ENCODE peak calls at places on chromosomes 16 and 17, in eight cellular contexts. One of them, this sample, is unnamed.

GRCh38 chr17:75875940-75876189 is 2.5 kb downstream of the TRIM47 start:
- DNase-seq in GM23338: no peak
- DNase-seq in bronchial epithelial cell: no peak
- DNase-seq in spleen: no peak
- DNase-seq in endothelial cell: no peak
- DNase-seq in IMR-90: no peak
- DNase-seq in dorsolateral prefrontal cortex: peak
- DNase-seq in glutamatergic neuron: no peak
- DNase-seq in this sample: no peak

GRCh38 chr16:82241469-82242052 is 71.5 kb upstream of the MPHOSPH6 start:
- DNase-seq in bronchial epithelial cell: no peak
- DNase-seq in IMR-90: no peak
- DNase-seq in GM23338: peak
- DNase-seq in spleen: no peak
- DNase-seq in endothelial cell: no peak
- DNase-seq in glutamatergic neuron: no peak
- DNase-seq in dorsolateral prefrontal cortex: no peak
- DNase-seq in this sample: no peak

GRCh38 chr16:70750893-70751467 is 50.0 kb downstream of the VAC14 start:
- DNase-seq in IMR-90: peak
- DNase-seq in spleen: no peak
- DNase-seq in dorsolateral prefrontal cortex: no peak
- DNase-seq in glutamatergic neuron: no peak
- DNase-seq in endothelial cell: peak
- DNase-seq in GM23338: no peak
- DNase-seq in bronchial epithelial cell: no peak
- DNase-seq in this sample: no peak

GRCh38 chr17:44267165-44267455 is 825 bp downstream of the SLC4A1 start:
- DNase-seq in GM23338: no peak
- DNase-seq in bronchial epithelial cell: no peak
- DNase-seq in IMR-90: no peak
- DNase-seq in glutamatergic neuron: no peak
- DNase-seq in spleen: no peak
- DNase-seq in endothelial cell: no peak
- DNase-seq in dorsolateral prefrontal cortex: no peak
- DNase-seq in this sample: no peak

GRCh38 chr17:76370261-76370993 is 14.0 kb upstream of the SPHK1 start:
- DNase-seq in GM23338: peak
- DNase-seq in IMR-90: peak
- DNase-seq in bronchial epithelial cell: peak
- DNase-seq in spleen: no peak
- DNase-seq in glutamatergic neuron: no peak
- DNase-seq in dorsolateral prefrontal cortex: peak
- DNase-seq in endothelial cell: no peak
- DNase-seq in this sample: no peak

GRCh38 chr17:62052765-62053338 is 12.2 kb downstream of the MED13 start:
- DNase-seq in dorsolateral prefrontal cortex: no peak
- DNase-seq in endothelial cell: no peak
- DNase-seq in GM23338: no peak
- DNase-seq in bronchial epithelial cell: no peak
- DNase-seq in IMR-90: no peak
- DNase-seq in spleen: no peak
- DNase-seq in glutamatergic neuron: no peak
- DNase-seq in this sample: no peak

GRCh38 chr17:77209330-77209748 is 68.6 kb downstream of the SEC14L1 start:
- DNase-seq in glutamatergic neuron: no peak
- DNase-seq in bronchial epithelial cell: no peak
- DNase-seq in dorsolateral prefrontal cortex: no peak
- DNase-seq in endothelial cell: no peak
- DNase-seq in IMR-90: no peak
- DNase-seq in spleen: no peak
- DNase-seq in GM23338: no peak
- DNase-seq in this sample: peak

GRCh38 chr17:69609495-69610315 is 195.2 kb downstream of the MAP2K6 start:
- DNase-seq in dorsolateral prefrontal cortex: no peak
- DNase-seq in GM23338: peak
- DNase-seq in IMR-90: peak
- DNase-seq in bronchial epithelial cell: peak
- DNase-seq in endothelial cell: peak
- DNase-seq in spleen: no peak
- DNase-seq in glutamatergic neuron: peak
- DNase-seq in this sample: no peak

GRCh38 chr16:49602201-49603041 is 228.8 kb downstream of the C16orf78 start:
- DNase-seq in bronchial epithelial cell: no peak
- DNase-seq in IMR-90: no peak
- DNase-seq in endothelial cell: no peak
- DNase-seq in GM23338: no peak
- DNase-seq in dorsolateral prefrontal cortex: no peak
- DNase-seq in spleen: peak
- DNase-seq in glutamatergic neuron: no peak
- DNase-seq in this sample: peak

GRCh38 chr16:11080327-11080967 is 136.1 kb downstream of the CLEC16A start:
- DNase-seq in IMR-90: no peak
- DNase-seq in GM23338: no peak
- DNase-seq in glutamatergic neuron: no peak
- DNase-seq in dorsolateral prefrontal cortex: no peak
- DNase-seq in bronchial epithelial cell: no peak
- DNase-seq in spleen: no peak
- DNase-seq in endothelial cell: no peak
- DNase-seq in this sample: no peak

GRCh38 chr17:2222901-2223616 is 80.5 kb downstream of the SMG6 start:
- DNase-seq in GM23338: no peak
- DNase-seq in bronchial epithelial cell: peak
- DNase-seq in spleen: no peak
- DNase-seq in endothelial cell: no peak
- DNase-seq in glutamatergic neuron: peak
- DNase-seq in dorsolateral prefrontal cortex: no peak
- DNase-seq in IMR-90: peak
- DNase-seq in this sample: no peak

GRCh38 chr16:81000873-81001272 is 5.8 kb downstream of the CMC2 start:
- DNase-seq in bronchial epithelial cell: no peak
- DNase-seq in spleen: no peak
- DNase-seq in IMR-90: no peak
- DNase-seq in endothelial cell: no peak
- DNase-seq in glutamatergic neuron: no peak
- DNase-seq in dorsolateral prefrontal cortex: no peak
- DNase-seq in GM23338: no peak
- DNase-seq in this sample: no peak

GRCh38 chr17:42670199-42670924 is 6.4 kb downstream of the PLEKHH3 start:
- DNase-seq in dorsolateral prefrontal cortex: no peak
- DNase-seq in IMR-90: no peak
- DNase-seq in bronchial epithelial cell: no peak
- DNase-seq in GM23338: peak
- DNase-seq in endothelial cell: no peak
- DNase-seq in spleen: peak
- DNase-seq in glutamatergic neuron: peak
- DNase-seq in this sample: no peak

GRCh38 chr17:44568311-44568710 is 11.0 kb downstream of the FZD2 start:
- DNase-seq in endothelial cell: no peak
- DNase-seq in GM23338: no peak
- DNase-seq in glutamatergic neuron: no peak
- DNase-seq in IMR-90: no peak
- DNase-seq in spleen: no peak
- DNase-seq in bronchial epithelial cell: no peak
- DNase-seq in dorsolateral prefrontal cortex: no peak
- DNase-seq in this sample: no peak

GRCh38 chr16:85302018-85302847 is 190.0 kb upstream of the CIBAR2 start:
- DNase-seq in dorsolateral prefrontal cortex: no peak
- DNase-seq in endothelial cell: no peak
- DNase-seq in GM23338: no peak
- DNase-seq in IMR-90: peak
- DNase-seq in bronchial epithelial cell: peak
- DNase-seq in glutamatergic neuron: no peak
- DNase-seq in spleen: no peak
- DNase-seq in this sample: no peak

GRCh38 chr17:78557598-78558039 is 19.6 kb downstream of the DNAH17 start:
- DNase-seq in glutamatergic neuron: no peak
- DNase-seq in GM23338: no peak
- DNase-seq in IMR-90: peak
- DNase-seq in spleen: no peak
- DNase-seq in bronchial epithelial cell: peak
- DNase-seq in dorsolateral prefrontal cortex: no peak
- DNase-seq in endothelial cell: no peak
- DNase-seq in this sample: no peak

GRCh38 chr17:31512104-31512740 is 120.7 kb downstream of the RAB11FIP4 start:
- DNase-seq in IMR-90: no peak
- DNase-seq in bronchial epithelial cell: no peak
- DNase-seq in glutamatergic neuron: peak
- DNase-seq in dorsolateral prefrontal cortex: no peak
- DNase-seq in spleen: peak
- DNase-seq in GM23338: no peak
- DNase-seq in endothelial cell: no peak
- DNase-seq in this sample: no peak

GRCh38 chr16:27199747-27200146 is 3.6 kb upstream of the KDM8 start:
- DNase-seq in bronchial epithelial cell: no peak
- DNase-seq in endothelial cell: no peak
- DNase-seq in glutamatergic neuron: no peak
- DNase-seq in spleen: peak
- DNase-seq in dorsolateral prefrontal cortex: no peak
- DNase-seq in IMR-90: no peak
- DNase-seq in GM23338: no peak
- DNase-seq in this sample: no peak

GRCh38 chr17:3915642-3916012 is 638 bp downstream of the P2RX1 start:
- DNase-seq in GM23338: no peak
- DNase-seq in IMR-90: no peak
- DNase-seq in spleen: no peak
- DNase-seq in bronchial epithelial cell: no peak
- DNase-seq in glutamatergic neuron: no peak
- DNase-seq in endothelial cell: no peak
- DNase-seq in dorsolateral prefrontal cortex: no peak
- DNase-seq in this sample: no peak

GRCh38 chr17:8366231-8366630 is 10.3 kb downstream of the KRABD2 start:
- DNase-seq in IMR-90: peak
- DNase-seq in GM23338: no peak
- DNase-seq in dorsolateral prefrontal cortex: no peak
- DNase-seq in endothelial cell: no peak
- DNase-seq in spleen: no peak
- DNase-seq in glutamatergic neuron: no peak
- DNase-seq in bronchial epithelial cell: peak
- DNase-seq in this sample: no peak

GRCh38 chr17:29959658-29960337 is 18.4 kb downstream of the EFCAB5 start:
- DNase-seq in dorsolateral prefrontal cortex: no peak
- DNase-seq in IMR-90: peak
- DNase-seq in GM23338: no peak
- DNase-seq in bronchial epithelial cell: no peak
- DNase-seq in glutamatergic neuron: no peak
- DNase-seq in endothelial cell: no peak
- DNase-seq in spleen: no peak
- DNase-seq in this sample: no peak

GRCh38 chr17:81976332-81977210 is 858 bp upstream of the ASPSCR1 start:
- DNase-seq in bronchial epithelial cell: peak
- DNase-seq in endothelial cell: no peak
- DNase-seq in glutamatergic neuron: no peak
- DNase-seq in IMR-90: no peak
- DNase-seq in dorsolateral prefrontal cortex: no peak
- DNase-seq in spleen: peak
- DNase-seq in GM23338: peak
- DNase-seq in this sample: peak

GRCh38 chr16:67884-68789 is 4.3 kb downstream of the RHBDF1 start:
- DNase-seq in spleen: peak
- DNase-seq in IMR-90: peak
- DNase-seq in glutamatergic neuron: no peak
- DNase-seq in dorsolateral prefrontal cortex: no peak
- DNase-seq in GM23338: no peak
- DNase-seq in endothelial cell: no peak
- DNase-seq in bronchial epithelial cell: no peak
- DNase-seq in this sample: no peak

GRCh38 chr16:49020436-49020835 is 261.2 kb downstream of the CBLN1 start:
- DNase-seq in dorsolateral prefrontal cortex: no peak
- DNase-seq in glutamatergic neuron: no peak
- DNase-seq in endothelial cell: no peak
- DNase-seq in GM23338: no peak
- DNase-seq in spleen: no peak
- DNase-seq in IMR-90: no peak
- DNase-seq in bronchial epithelial cell: no peak
- DNase-seq in this sample: no peak

GRCh38 chr17:64162575-64162974 is 32.6 kb upstream of the ERN1 start:
- DNase-seq in bronchial epithelial cell: no peak
- DNase-seq in IMR-90: no peak
- DNase-seq in glutamatergic neuron: no peak
- DNase-seq in spleen: no peak
- DNase-seq in GM23338: no peak
- DNase-seq in dorsolateral prefrontal cortex: no peak
- DNase-seq in endothelial cell: no peak
- DNase-seq in this sample: no peak
- TF ChIP-seq CTCF in bronchial epithelial cell: no peak
- TF ChIP-seq CTCF in IMR-90: no peak
- TF ChIP-seq CTCF in glutamatergic neuron: no peak
- TF ChIP-seq CTCF in spleen: no peak
- TF ChIP-seq CTCF in GM23338: no peak
- TF ChIP-seq CTCF in dorsolateral prefrontal cortex: no peak
- TF ChIP-seq CTCF in endothelial cell: no peak
- TF ChIP-seq CTCF in this sample: no peak

GRCh38 chr16:67562918-67563707 is 787 bp downstream of the CTCF start:
- DNase-seq in dorsolateral prefrontal cortex: peak
- DNase-seq in GM23338: peak
- DNase-seq in bronchial epithelial cell: peak
- DNase-seq in IMR-90: peak
- DNase-seq in glutamatergic neuron: peak
- DNase-seq in endothelial cell: peak
- DNase-seq in spleen: peak
- DNase-seq in this sample: no peak
- TF ChIP-seq CTCF in dorsolateral prefrontal cortex: peak
- TF ChIP-seq CTCF in GM23338: peak
- TF ChIP-seq CTCF in bronchial epithelial cell: peak
- TF ChIP-seq CTCF in IMR-90: peak
- TF ChIP-seq CTCF in glutamatergic neuron: no peak
- TF ChIP-seq CTCF in endothelial cell: peak
- TF ChIP-seq CTCF in spleen: peak
- TF ChIP-seq CTCF in this sample: peak

GRCh38 chr16:4390266-4391260 is 18.9 kb downstream of the VASN start:
- DNase-seq in GM23338: peak
- DNase-seq in bronchial epithelial cell: no peak
- DNase-seq in endothelial cell: no peak
- DNase-seq in glutamatergic neuron: no peak
- DNase-seq in dorsolateral prefrontal cortex: no peak
- DNase-seq in IMR-90: no peak
- DNase-seq in spleen: no peak
- DNase-seq in this sample: no peak
- TF ChIP-seq CTCF in GM23338: peak
- TF ChIP-seq CTCF in bronchial epithelial cell: no peak
- TF ChIP-seq CTCF in endothelial cell: no peak
- TF ChIP-seq CTCF in glutamatergic neuron: no peak
- TF ChIP-seq CTCF in dorsolateral prefrontal cortex: no peak
- TF ChIP-seq CTCF in IMR-90: no peak
- TF ChIP-seq CTCF in spleen: no peak
- TF ChIP-seq CTCF in this sample: peak

GRCh38 chr16:69270395-69270794 is 40.8 kb upstream of the VPS4A start:
- DNase-seq in IMR-90: peak
- DNase-seq in bronchial epithelial cell: no peak
- DNase-seq in endothelial cell: no peak
- DNase-seq in glutamatergic neuron: no peak
- DNase-seq in spleen: no peak
- DNase-seq in dorsolateral prefrontal cortex: no peak
- DNase-seq in GM23338: no peak
- DNase-seq in this sample: no peak
- TF ChIP-seq CTCF in IMR-90: no peak
- TF ChIP-seq CTCF in bronchial epithelial cell: no peak
- TF ChIP-seq CTCF in endothelial cell: no peak
- TF ChIP-seq CTCF in glutamatergic neuron: no peak
- TF ChIP-seq CTCF in spleen: no peak
- TF ChIP-seq CTCF in dorsolateral prefrontal cortex: no peak
- TF ChIP-seq CTCF in GM23338: no peak
- TF ChIP-seq CTCF in this sample: no peak

GRCh38 chr17:979539-980405 is at the start of gene NXN:
- DNase-seq in endothelial cell: peak
- DNase-seq in IMR-90: peak
- DNase-seq in dorsolateral prefrontal cortex: peak
- DNase-seq in spleen: peak
- DNase-seq in bronchial epithelial cell: peak
- DNase-seq in GM23338: peak
- DNase-seq in glutamatergic neuron: peak
- DNase-seq in this sample: peak
- TF ChIP-seq CTCF in endothelial cell: no peak
- TF ChIP-seq CTCF in IMR-90: peak
- TF ChIP-seq CTCF in dorsolateral prefrontal cortex: no peak
- TF ChIP-seq CTCF in spleen: no peak
- TF ChIP-seq CTCF in bronchial epithelial cell: peak
- TF ChIP-seq CTCF in GM23338: peak
- TF ChIP-seq CTCF in glutamatergic neuron: no peak
- TF ChIP-seq CTCF in this sample: peak